ENCODE peak calls at places on chromosomes 7 and 10, in four cellular contexts. N is upper lobe of right lung, Z is hepatocyte, M is fibroblast of lung. U is an unnamed sample.

GRCh38 chr10:35781643-35782035 is 139.5 kb upstream of the FZD8 start:
- DNase-seq in N (no peak), Z (peak; percentile 40), M (no peak), U (peak; percentile 34)

GRCh38 chr10:1174022-1174421 is 117.8 kb downstream of the WDR37 start:
- DNase-seq in N (peak; percentile 11), Z (no peak), M (no peak), U (no peak)

GRCh38 chr7:11177793-11178192 is 204.1 kb downstream of the PHF14 start:
- DNase-seq in N (no peak), Z (no peak), M (peak; percentile 55), U (peak; percentile 69)

GRCh38 chr7:36749282-36749960 is 25.1 kb upstream of the AOAH start:
- DNase-seq in N (no peak), Z (peak; percentile 62), M (peak; percentile 87), U (peak; percentile 74)

GRCh38 chr7:94396044-94396443 is 1.3 kb downstream of the COL1A2 start:
- DNase-seq in N (no peak), Z (peak; percentile 30), M (peak; percentile 84), U (peak; percentile 93)

GRCh38 chr7:36484265-36484664 is 94.6 kb downstream of the ANLN start:
- DNase-seq in N (no peak), Z (no peak), M (no peak), U (no peak)

GRCh38 chr7:31791881-31792280 is 104.9 kb downstream of the PPP1R17 start:
- DNase-seq in N (no peak), Z (no peak), M (peak; percentile 36), U (no peak)

GRCh38 chr10:113905756-113906155 is 51.3 kb downstream of the NHLRC2 start:
- DNase-seq in N (no peak), Z (no peak), M (no peak), U (no peak)

GRCh38 chr7:47582748-47583740 is 1.1 kb upstream of the TNS3 start:
- DNase-seq in N (no peak), Z (no peak), M (peak; percentile 79), U (peak; percentile 86)

GRCh38 chr7:26127411-26127810 is 24.6 kb upstream of the NFE2L3 start:
- DNase-seq in N (no peak), Z (no peak), M (no peak), U (no peak)

GRCh38 chr10:63467833-63468232 is 2.1 kb upstream of the JMJD1C start:
- DNase-seq in N (no peak), Z (no peak), M (no peak), U (no peak)

GRCh38 chr7:55420535-55420934 is 55.4 kb downstream of the LANCL2 start:
- DNase-seq in N (no peak), Z (no peak), M (peak; percentile 68), U (peak; percentile 64)

GRCh38 chr10:44373341-44373995 is 11.4 kb downstream of the CXCL12 start:
- DNase-seq in N (no peak), Z (no peak), M (no peak), U (no peak)

GRCh38 chr7:157235357-157236018 is 96.8 kb downstream of the UBE3C start:
- DNase-seq in N (no peak), Z (no peak), M (peak; percentile 76), U (peak; percentile 66)

GRCh38 chr7:590731-591551 is 71.3 kb upstream of the PDGFA start:
- DNase-seq in N (no peak), Z (no peak), M (peak; percentile 24), U (no peak)

GRCh38 chr10:112813866-112814596 is 136.0 kb upstream of the TCF7L2 start:
- DNase-seq in N (no peak), Z (no peak), M (no peak), U (no peak)

GRCh38 chr7:34165927-34166550 is 260.7 kb downstream of the BMPER start:
- DNase-seq in N (no peak), Z (peak; percentile 26), M (peak; percentile 27), U (peak; percentile 73)

GRCh38 chr7:101120315-101120714 is 6.6 kb upstream of the SERPINE1 start:
- DNase-seq in N (no peak), Z (no peak), M (peak; percentile 67), U (no peak)

GRCh38 chr10:92327445-92328433 is 36.8 kb downstream of the MARCHF5 start:
- DNase-seq in N (no peak), Z (no peak), M (no peak), U (no peak)

GRCh38 chr7:26361637-26362036 is 70.0 kb downstream of the SNX10 start:
- DNase-seq in N (no peak), Z (no peak), M (no peak), U (no peak)

GRCh38 chr10:110207805-110208613 is 604 bp downstream of the MXI1 start:
- DNase-seq in N (peak; percentile 67), Z (peak; percentile 58), M (peak; percentile 23), U (peak; percentile 44)

GRCh38 chr10:43194266-43194665 is 56.0 kb downstream of the CSGALNACT2 start:
- DNase-seq in N (peak; percentile 46), Z (no peak), M (no peak), U (no peak)

GRCh38 chr7:36286241-36286640 is 103.4 kb upstream of the ANLN start:
- DNase-seq in N (no peak), Z (no peak), M (no peak), U (no peak)

GRCh38 chr7:47946581-47947354 is 1.5 kb downstream of the PKD1L1 start:
- DNase-seq in N (no peak), Z (no peak), M (no peak), U (no peak)

GRCh38 chr10:44010873-44011602 is 362.4 kb upstream of the ZNF32 start:
- DNase-seq in N (no peak), Z (no peak), M (peak; percentile 54), U (no peak)

GRCh38 chr10:119025336-119025735 is 4.2 kb upstream of the NANOS1 start:
- DNase-seq in N (peak; percentile 94), Z (peak; percentile 69), M (peak; percentile 82), U (peak; percentile 84)

GRCh38 chr7:57305192-57305748 is 144.7 kb upstream of the ZNF716 start:
- DNase-seq in N (no peak), Z (no peak), M (no peak), U (no peak)

DNA sequence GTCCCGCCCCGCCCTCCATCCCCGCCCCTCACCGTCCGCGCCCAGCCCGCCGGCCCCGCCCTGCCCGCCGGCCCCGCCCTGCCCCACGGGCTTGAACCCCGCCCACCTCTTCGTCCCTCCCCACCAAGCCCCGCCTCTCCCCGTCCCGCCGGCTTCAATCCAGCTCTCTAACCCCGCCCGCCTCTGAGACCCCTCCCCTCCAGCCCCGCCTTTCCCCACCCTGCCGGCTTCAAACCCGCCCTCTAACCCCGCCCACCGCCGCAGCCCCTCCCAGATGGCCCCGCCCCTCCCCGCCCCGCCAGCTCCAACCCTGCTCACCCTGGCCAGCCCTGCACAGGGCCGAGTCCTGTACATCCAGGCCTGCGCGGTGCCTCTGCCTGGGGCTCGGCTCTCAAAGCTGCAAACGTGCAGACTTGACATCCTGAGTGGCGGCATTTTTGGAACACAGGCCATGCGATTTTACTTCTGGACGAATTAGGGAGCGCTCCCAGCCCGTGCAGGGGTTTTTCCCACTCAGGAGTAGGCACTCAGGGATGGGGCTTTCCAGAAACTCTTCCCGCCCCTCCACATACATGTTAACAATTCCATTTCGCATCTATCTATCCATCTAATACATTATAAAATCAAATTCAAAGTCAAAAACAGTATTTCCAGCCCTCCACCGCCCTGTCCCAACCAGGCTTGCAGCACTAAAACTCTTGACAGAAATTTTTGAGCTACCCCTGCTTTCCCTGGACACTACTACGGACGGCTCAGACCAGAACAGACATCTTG is 475 bp upstream of the NMT2 start:
- DNase-seq in N (peak; percentile 98), Z (peak; percentile 99), M (peak; percentile 89), U (peak; percentile 98)
- H3K4me3 ChIP-seq in N (peak overlapping the region; percentile 31), Z (no peak overlapping the region), M (no peak overlapping the region), U (peak overlapping the region; percentile 21)

GRCh38 chr10:97644961-97645360 is 4.5 kb downstream of the PI4K2A start:
- DNase-seq in N (no peak), Z (no peak), M (no peak), U (no peak)

GRCh38 chr10:97643586-97643985 is 3.1 kb downstream of the PI4K2A start:
- DNase-seq in N (no peak), Z (no peak), M (no peak), U (no peak)

GRCh38 chr10:97640868-97641811 is 669 bp downstream of the PI4K2A start:
- DNase-seq in N (peak; percentile 73), Z (peak; percentile 44), M (peak; percentile 53), U (peak; percentile 52)

GRCh38 chr10:97635577-97635976 is 2.3 kb upstream of the MORN4 start:
- DNase-seq in N (no peak), Z (no peak), M (no peak), U (no peak)

GRCh38 chr10:97640174-97640867 is at the start of gene PI4K2A:
- DNase-seq in N (peak; percentile 99), Z (peak; percentile 100), M (peak; percentile 98), U (peak; percentile 100)
- TF ChIP-seq CTCF in N (no peak), Z (no peak), M (no peak), U (no peak)

DNA sequence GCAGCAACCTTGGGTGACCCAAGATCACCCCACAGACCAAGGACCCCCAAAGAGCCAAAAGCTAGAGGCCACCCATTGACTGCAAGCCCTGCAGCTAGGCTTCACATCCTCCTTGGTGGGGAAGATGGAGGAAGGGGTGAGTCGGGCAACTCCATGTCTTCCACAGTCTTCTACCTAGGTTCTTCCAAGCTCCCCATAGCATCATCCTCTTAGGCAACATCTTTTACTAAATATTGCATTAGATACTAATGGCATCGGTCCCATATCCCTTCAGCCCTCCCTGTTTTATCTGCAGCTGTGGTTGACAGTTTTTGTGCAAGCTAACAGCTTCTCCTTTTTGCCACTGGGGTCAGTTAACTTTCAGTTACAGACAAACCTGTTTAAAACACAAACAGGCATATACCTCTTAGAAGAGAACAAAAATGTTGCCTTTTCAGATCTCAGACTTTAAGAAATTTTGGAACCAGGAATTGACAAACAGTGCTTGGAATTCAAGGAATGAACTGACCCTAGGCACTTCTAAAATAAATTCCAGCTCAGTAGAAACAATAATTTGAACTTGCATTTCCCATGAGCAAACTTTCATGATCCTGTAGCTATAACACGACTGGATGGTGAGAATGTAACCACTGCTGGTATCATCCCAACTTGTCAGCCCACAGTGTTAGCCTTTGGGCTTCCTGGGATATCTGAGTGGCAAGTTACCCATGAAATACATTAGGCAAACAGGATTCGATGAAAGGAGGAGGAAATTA is 33.9 kb upstream of the MSMB start:
- DNase-seq in N (no peak), Z (no peak), M (no peak), U (peak; percentile 61)
- H3K4me3 ChIP-seq in N (no peak overlapping the region), Z (no peak overlapping the region), M (no peak overlapping the region), U (no peak overlapping the region)

GRCh38 chr7:50626971-50627370 is 61.8 kb upstream of the DDC start:
- DNase-seq in N (no peak), Z (no peak), M (no peak), U (no peak)

GRCh38 chr7:50627824-50628361 is 62.7 kb upstream of the DDC start:
- DNase-seq in N (peak; percentile 29), Z (no peak), M (no peak), U (no peak)

GRCh38 chr7:50626286-50626685 is 61.1 kb upstream of the DDC start:
- DNase-seq in N (peak; percentile 54), Z (no peak), M (no peak), U (no peak)

GRCh38 chr7:50629238-50629901 is 64.2 kb upstream of the DDC start:
- DNase-seq in N (peak; percentile 33), Z (no peak), M (no peak), U (no peak)

DNA sequence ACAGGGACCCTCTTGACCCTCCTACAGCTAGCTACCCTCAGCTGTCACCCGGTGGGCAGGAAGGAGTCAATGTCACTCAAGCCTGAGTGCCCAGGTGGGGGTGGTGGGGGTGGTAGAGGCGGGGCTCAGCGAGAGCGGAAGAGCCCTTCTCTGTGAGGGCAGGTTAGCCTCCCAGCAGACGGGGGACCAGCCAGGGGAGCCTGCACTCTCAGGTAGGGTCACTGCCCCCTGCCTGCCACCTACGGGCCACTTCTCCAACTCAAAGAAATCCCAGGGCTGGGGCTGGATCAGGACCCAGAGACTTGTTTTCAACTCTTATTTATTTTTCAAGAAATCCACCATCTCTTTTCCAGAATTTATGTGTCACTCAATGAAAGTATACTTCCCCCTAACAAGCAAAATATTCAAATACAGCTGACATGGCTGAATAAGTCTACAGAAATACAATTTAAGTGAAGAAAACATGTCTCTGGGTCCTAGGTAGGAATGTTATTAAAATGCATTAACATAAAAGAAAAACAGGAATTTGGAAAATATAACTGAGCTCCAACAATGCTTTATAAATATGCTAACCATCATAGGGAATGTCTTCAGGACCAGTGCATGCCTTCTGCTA is 63.4 kb upstream of the DDC start:
- DNase-seq in N (no peak), Z (no peak), M (no peak), U (no peak)
- TF ChIP-seq CTCF in N (no peak), Z (no peak), M (no peak), U (no peak)

U was measured in choroid plexus epithelial cell.